ENCODE peak calls at places on chromosomes 13 and 19, in nine cellular contexts. One of them, this sample, is unnamed.

GRCh38 chr13:103351035-103351828 is 285.0 kb upstream of the SLC10A2 start:
- DNase-seq in Kasumi-1: no peak
- DNase-seq in SK-MEL-5: no peak
- DNase-seq in lower lobe of right lung: no peak
- DNase-seq in effector CD4-positive, alpha-beta T cell: no peak
- DNase-seq in pancreas: no peak
- DNase-seq in NCI-H1092: no peak
- DNase-seq in stimulated activated CD4-positive, alpha-beta T cell treated with anti-CD3 and anti-CD28 coated beads, Interleukin-4, amount 100 ng/mL, for 24 hours: no peak
- DNase-seq in HS-5: no peak
- DNase-seq in this sample: no peak

GRCh38 chr13:112457485-112457884 is 81.3 kb downstream of the SPACA7 start:
- DNase-seq in stimulated activated CD4-positive, alpha-beta T cell treated with anti-CD3 and anti-CD28 coated beads, Interleukin-4, amount 100 ng/mL, for 24 hours: no peak
- DNase-seq in HS-5: no peak
- DNase-seq in effector CD4-positive, alpha-beta T cell: no peak
- DNase-seq in pancreas: no peak
- DNase-seq in SK-MEL-5: no peak
- DNase-seq in Kasumi-1: no peak
- DNase-seq in NCI-H1092: no peak
- DNase-seq in lower lobe of right lung: no peak
- DNase-seq in this sample: no peak

GRCh38 chr13:105825071-105825470 is 710.4 kb downstream of the EFNB2 start:
- DNase-seq in SK-MEL-5: no peak
- DNase-seq in Kasumi-1: no peak
- DNase-seq in NCI-H1092: no peak
- DNase-seq in HS-5: no peak
- DNase-seq in effector CD4-positive, alpha-beta T cell: no peak
- DNase-seq in pancreas: no peak
- DNase-seq in stimulated activated CD4-positive, alpha-beta T cell treated with anti-CD3 and anti-CD28 coated beads, Interleukin-4, amount 100 ng/mL, for 24 hours: no peak
- DNase-seq in lower lobe of right lung: no peak
- DNase-seq in this sample: no peak

GRCh38 chr13:48975926-48976676 is 389 bp downstream of the FNDC3A start:
- DNase-seq in stimulated activated CD4-positive, alpha-beta T cell treated with anti-CD3 and anti-CD28 coated beads, Interleukin-4, amount 100 ng/mL, for 24 hours: peak; percentile 90
- DNase-seq in pancreas: peak; percentile 85
- DNase-seq in effector CD4-positive, alpha-beta T cell: peak; percentile 82
- DNase-seq in SK-MEL-5: peak; percentile 78
- DNase-seq in lower lobe of right lung: peak; percentile 91
- DNase-seq in HS-5: peak; percentile 30
- DNase-seq in NCI-H1092: peak; percentile 75
- DNase-seq in Kasumi-1: peak; percentile 78
- DNase-seq in this sample: peak; percentile 33

GRCh38 chr19:55545443-55545842 is at the start of gene SBK3:
- DNase-seq in SK-MEL-5: no peak
- DNase-seq in NCI-H1092: no peak
- DNase-seq in Kasumi-1: no peak
- DNase-seq in effector CD4-positive, alpha-beta T cell: no peak
- DNase-seq in lower lobe of right lung: no peak
- DNase-seq in pancreas: no peak
- DNase-seq in HS-5: no peak
- DNase-seq in stimulated activated CD4-positive, alpha-beta T cell treated with anti-CD3 and anti-CD28 coated beads, Interleukin-4, amount 100 ng/mL, for 24 hours: no peak
- DNase-seq in this sample: no peak

GRCh38 chr19:6238256-6238642 is 41.5 kb downstream of the MLLT1 start:
- DNase-seq in lower lobe of right lung: no peak
- DNase-seq in stimulated activated CD4-positive, alpha-beta T cell treated with anti-CD3 and anti-CD28 coated beads, Interleukin-4, amount 100 ng/mL, for 24 hours: peak; percentile 20
- DNase-seq in NCI-H1092: no peak
- DNase-seq in Kasumi-1: no peak
- DNase-seq in HS-5: no peak
- DNase-seq in effector CD4-positive, alpha-beta T cell: no peak
- DNase-seq in pancreas: no peak
- DNase-seq in SK-MEL-5: no peak
- DNase-seq in this sample: no peak

GRCh38 chr13:95624020-95624419 is 20.5 kb downstream of the DZIP1 start:
- DNase-seq in SK-MEL-5: peak; percentile 69
- DNase-seq in Kasumi-1: peak; percentile 64
- DNase-seq in lower lobe of right lung: no peak
- DNase-seq in HS-5: no peak
- DNase-seq in NCI-H1092: peak; percentile 1
- DNase-seq in effector CD4-positive, alpha-beta T cell: no peak
- DNase-seq in pancreas: no peak
- DNase-seq in stimulated activated CD4-positive, alpha-beta T cell treated with anti-CD3 and anti-CD28 coated beads, Interleukin-4, amount 100 ng/mL, for 24 hours: peak; percentile 18
- DNase-seq in this sample: no peak

GRCh38 chr13:51861728-51862300 is at the start of gene CCDC70:
- DNase-seq in stimulated activated CD4-positive, alpha-beta T cell treated with anti-CD3 and anti-CD28 coated beads, Interleukin-4, amount 100 ng/mL, for 24 hours: peak; percentile 27
- DNase-seq in SK-MEL-5: no peak
- DNase-seq in HS-5: peak; percentile 15
- DNase-seq in lower lobe of right lung: no peak
- DNase-seq in Kasumi-1: no peak
- DNase-seq in effector CD4-positive, alpha-beta T cell: no peak
- DNase-seq in pancreas: no peak
- DNase-seq in NCI-H1092: no peak
- DNase-seq in this sample: no peak

GRCh38 chr13:30415430-30416030 is 6.8 kb upstream of the UBE2L5 start:
- DNase-seq in SK-MEL-5: no peak
- DNase-seq in HS-5: no peak
- DNase-seq in effector CD4-positive, alpha-beta T cell: no peak
- DNase-seq in NCI-H1092: no peak
- DNase-seq in Kasumi-1: no peak
- DNase-seq in stimulated activated CD4-positive, alpha-beta T cell treated with anti-CD3 and anti-CD28 coated beads, Interleukin-4, amount 100 ng/mL, for 24 hours: no peak
- DNase-seq in pancreas: no peak
- DNase-seq in lower lobe of right lung: no peak
- DNase-seq in this sample: no peak

GRCh38 chr19:31351212-31352193 is 2.3 kb upstream of the TSHZ3 start:
- DNase-seq in lower lobe of right lung: no peak
- DNase-seq in NCI-H1092: no peak
- DNase-seq in pancreas: peak; percentile 38
- DNase-seq in effector CD4-positive, alpha-beta T cell: no peak
- DNase-seq in HS-5: no peak
- DNase-seq in stimulated activated CD4-positive, alpha-beta T cell treated with anti-CD3 and anti-CD28 coated beads, Interleukin-4, amount 100 ng/mL, for 24 hours: no peak
- DNase-seq in Kasumi-1: no peak
- DNase-seq in SK-MEL-5: peak; percentile 29
- DNase-seq in this sample: no peak

GRCh38 chr19:14073232-14073924 is 792 bp downstream of the MISP3 start:
- DNase-seq in NCI-H1092: peak; percentile 59
- DNase-seq in lower lobe of right lung: peak; percentile 88
- DNase-seq in SK-MEL-5: peak; percentile 58
- DNase-seq in HS-5: peak; percentile 58
- DNase-seq in Kasumi-1: peak; percentile 68
- DNase-seq in stimulated activated CD4-positive, alpha-beta T cell treated with anti-CD3 and anti-CD28 coated beads, Interleukin-4, amount 100 ng/mL, for 24 hours: peak; percentile 72
- DNase-seq in pancreas: peak; percentile 87
- DNase-seq in effector CD4-positive, alpha-beta T cell: peak; percentile 64
- DNase-seq in this sample: no peak

GRCh38 chr13:20489185-20489820 is 36.4 kb downstream of the CRYL1 start:
- DNase-seq in NCI-H1092: no peak
- DNase-seq in effector CD4-positive, alpha-beta T cell: peak; percentile 34
- DNase-seq in stimulated activated CD4-positive, alpha-beta T cell treated with anti-CD3 and anti-CD28 coated beads, Interleukin-4, amount 100 ng/mL, for 24 hours: no peak
- DNase-seq in pancreas: no peak
- DNase-seq in HS-5: no peak
- DNase-seq in Kasumi-1: no peak
- DNase-seq in lower lobe of right lung: no peak
- DNase-seq in SK-MEL-5: peak; percentile 26
- DNase-seq in this sample: no peak

GRCh38 chr19:6718111-6718740 is 2.2 kb downstream of the C3 start:
- DNase-seq in HS-5: no peak
- DNase-seq in effector CD4-positive, alpha-beta T cell: no peak
- DNase-seq in lower lobe of right lung: no peak
- DNase-seq in SK-MEL-5: no peak
- DNase-seq in NCI-H1092: no peak
- DNase-seq in pancreas: no peak
- DNase-seq in Kasumi-1: no peak
- DNase-seq in stimulated activated CD4-positive, alpha-beta T cell treated with anti-CD3 and anti-CD28 coated beads, Interleukin-4, amount 100 ng/mL, for 24 hours: no peak
- DNase-seq in this sample: no peak

GRCh38 chr13:40665061-40665753 is 1.2 kb downstream of the FOXO1 start:
- DNase-seq in effector CD4-positive, alpha-beta T cell: peak; percentile 13
- DNase-seq in lower lobe of right lung: peak; percentile 69
- DNase-seq in Kasumi-1: no peak
- DNase-seq in HS-5: no peak
- DNase-seq in SK-MEL-5: no peak
- DNase-seq in pancreas: peak; percentile 67
- DNase-seq in stimulated activated CD4-positive, alpha-beta T cell treated with anti-CD3 and anti-CD28 coated beads, Interleukin-4, amount 100 ng/mL, for 24 hours: peak; percentile 45
- DNase-seq in NCI-H1092: no peak
- DNase-seq in this sample: no peak

GRCh38 chr19:6318772-6319171 is 14.6 kb downstream of the ACER1 start:
- DNase-seq in SK-MEL-5: no peak
- DNase-seq in Kasumi-1: no peak
- DNase-seq in HS-5: no peak
- DNase-seq in pancreas: no peak
- DNase-seq in stimulated activated CD4-positive, alpha-beta T cell treated with anti-CD3 and anti-CD28 coated beads, Interleukin-4, amount 100 ng/mL, for 24 hours: no peak
- DNase-seq in effector CD4-positive, alpha-beta T cell: no peak
- DNase-seq in lower lobe of right lung: no peak
- DNase-seq in NCI-H1092: no peak
- DNase-seq in this sample: no peak

GRCh38 chr13:40061466-40062450 is 406.3 kb downstream of the COG6 start:
- DNase-seq in pancreas: peak; percentile 60
- DNase-seq in stimulated activated CD4-positive, alpha-beta T cell treated with anti-CD3 and anti-CD28 coated beads, Interleukin-4, amount 100 ng/mL, for 24 hours: no peak
- DNase-seq in Kasumi-1: no peak
- DNase-seq in effector CD4-positive, alpha-beta T cell: no peak
- DNase-seq in HS-5: no peak
- DNase-seq in NCI-H1092: no peak
- DNase-seq in SK-MEL-5: no peak
- DNase-seq in lower lobe of right lung: no peak
- DNase-seq in this sample: no peak

GRCh38 chr19:50817941-50818858 is 5.4 kb downstream of the KLK1 start:
- DNase-seq in HS-5: no peak
- DNase-seq in lower lobe of right lung: peak; percentile 68
- DNase-seq in stimulated activated CD4-positive, alpha-beta T cell treated with anti-CD3 and anti-CD28 coated beads, Interleukin-4, amount 100 ng/mL, for 24 hours: peak; percentile 58
- DNase-seq in NCI-H1092: peak; percentile 8
- DNase-seq in Kasumi-1: no peak
- DNase-seq in SK-MEL-5: peak; percentile 58
- DNase-seq in effector CD4-positive, alpha-beta T cell: no peak
- DNase-seq in pancreas: peak; percentile 94
- DNase-seq in this sample: no peak

GRCh38 chr13:70108276-70108845 is at the start of gene KLHL1:
- DNase-seq in SK-MEL-5: no peak
- DNase-seq in pancreas: no peak
- DNase-seq in HS-5: no peak
- DNase-seq in Kasumi-1: no peak
- DNase-seq in effector CD4-positive, alpha-beta T cell: no peak
- DNase-seq in NCI-H1092: no peak
- DNase-seq in lower lobe of right lung: no peak
- DNase-seq in stimulated activated CD4-positive, alpha-beta T cell treated with anti-CD3 and anti-CD28 coated beads, Interleukin-4, amount 100 ng/mL, for 24 hours: no peak
- DNase-seq in this sample: no peak

GRCh38 chr13:101649490-101650126 is 197.1 kb downstream of the ITGBL1 start:
- DNase-seq in pancreas: no peak
- DNase-seq in Kasumi-1: no peak
- DNase-seq in lower lobe of right lung: no peak
- DNase-seq in stimulated activated CD4-positive, alpha-beta T cell treated with anti-CD3 and anti-CD28 coated beads, Interleukin-4, amount 100 ng/mL, for 24 hours: no peak
- DNase-seq in SK-MEL-5: no peak
- DNase-seq in HS-5: peak; percentile 46
- DNase-seq in NCI-H1092: no peak
- DNase-seq in effector CD4-positive, alpha-beta T cell: no peak
- DNase-seq in this sample: no peak

GRCh38 chr19:16825312-16826168 is 3.7 kb upstream of the SIN3B start:
- DNase-seq in HS-5: no peak
- DNase-seq in lower lobe of right lung: no peak
- DNase-seq in NCI-H1092: no peak
- DNase-seq in effector CD4-positive, alpha-beta T cell: no peak
- DNase-seq in Kasumi-1: no peak
- DNase-seq in SK-MEL-5: peak; percentile 28
- DNase-seq in stimulated activated CD4-positive, alpha-beta T cell treated with anti-CD3 and anti-CD28 coated beads, Interleukin-4, amount 100 ng/mL, for 24 hours: no peak
- DNase-seq in pancreas: peak; percentile 44
- DNase-seq in this sample: no peak

GRCh38 chr19:31223805-31224534 is 125.3 kb downstream of the TSHZ3 start:
- DNase-seq in SK-MEL-5: peak; percentile 9
- DNase-seq in pancreas: no peak
- DNase-seq in stimulated activated CD4-positive, alpha-beta T cell treated with anti-CD3 and anti-CD28 coated beads, Interleukin-4, amount 100 ng/mL, for 24 hours: no peak
- DNase-seq in Kasumi-1: no peak
- DNase-seq in NCI-H1092: no peak
- DNase-seq in lower lobe of right lung: no peak
- DNase-seq in effector CD4-positive, alpha-beta T cell: no peak
- DNase-seq in HS-5: peak; percentile 94
- DNase-seq in this sample: no peak

GRCh38 chr13:74444877-74445479 is 310.8 kb upstream of the KLF12 start:
- DNase-seq in Kasumi-1: no peak
- DNase-seq in SK-MEL-5: no peak
- DNase-seq in effector CD4-positive, alpha-beta T cell: no peak
- DNase-seq in lower lobe of right lung: no peak
- DNase-seq in stimulated activated CD4-positive, alpha-beta T cell treated with anti-CD3 and anti-CD28 coated beads, Interleukin-4, amount 100 ng/mL, for 24 hours: no peak
- DNase-seq in pancreas: no peak
- DNase-seq in NCI-H1092: no peak
- DNase-seq in HS-5: no peak
- DNase-seq in this sample: no peak

This sample was measured in D721Med.